ENCODE peak calls at places on chromosomes 5 and 9, in eight cellular contexts. One of them, this sample, is unnamed.

GRCh38 chr5:87787640-87788039 is 374.9 kb upstream of the CCNH start:
- DNase-seq in GM06990: no peak
- DNase-seq in erythroblast: no peak
- DNase-seq in COR-L47: peak
- DNase-seq in T-cell: no peak
- DNase-seq in stimulated activated CD8-positive, alpha-beta memory T cell treated with anti-CD3 and anti-CD28 coated beads, Interleukin-7, amount 100 ng/mL, for 24 hours: no peak
- DNase-seq in skeletal muscle cell: no peak
- DNase-seq in CD8-positive, alpha-beta memory T cell: no peak
- DNase-seq in this sample: no peak

GRCh38 chr9:114120192-114121014 is 21.3 kb upstream of the KIF12 start:
- DNase-seq in erythroblast: no peak
- DNase-seq in T-cell: no peak
- DNase-seq in CD8-positive, alpha-beta memory T cell: no peak
- DNase-seq in COR-L47: no peak
- DNase-seq in stimulated activated CD8-positive, alpha-beta memory T cell treated with anti-CD3 and anti-CD28 coated beads, Interleukin-7, amount 100 ng/mL, for 24 hours: no peak
- DNase-seq in skeletal muscle cell: no peak
- DNase-seq in GM06990: no peak
- DNase-seq in this sample: no peak

GRCh38 chr5:156678484-156678883 is 171.6 kb upstream of the PPP1R2B start:
- DNase-seq in T-cell: no peak
- DNase-seq in skeletal muscle cell: no peak
- DNase-seq in erythroblast: no peak
- DNase-seq in stimulated activated CD8-positive, alpha-beta memory T cell treated with anti-CD3 and anti-CD28 coated beads, Interleukin-7, amount 100 ng/mL, for 24 hours: no peak
- DNase-seq in CD8-positive, alpha-beta memory T cell: no peak
- DNase-seq in COR-L47: no peak
- DNase-seq in GM06990: no peak
- DNase-seq in this sample: no peak

GRCh38 chr5:173235499-173236394 is 741 bp upstream of the NKX2-5 start:
- DNase-seq in skeletal muscle cell: no peak
- DNase-seq in stimulated activated CD8-positive, alpha-beta memory T cell treated with anti-CD3 and anti-CD28 coated beads, Interleukin-7, amount 100 ng/mL, for 24 hours: no peak
- DNase-seq in erythroblast: no peak
- DNase-seq in T-cell: no peak
- DNase-seq in CD8-positive, alpha-beta memory T cell: no peak
- DNase-seq in GM06990: no peak
- DNase-seq in COR-L47: no peak
- DNase-seq in this sample: peak

GRCh38 chr5:21709766-21710165 is 1143.4 kb downstream of the CDH12 start:
- DNase-seq in T-cell: no peak
- DNase-seq in GM06990: no peak
- DNase-seq in COR-L47: no peak
- DNase-seq in stimulated activated CD8-positive, alpha-beta memory T cell treated with anti-CD3 and anti-CD28 coated beads, Interleukin-7, amount 100 ng/mL, for 24 hours: no peak
- DNase-seq in erythroblast: no peak
- DNase-seq in skeletal muscle cell: no peak
- DNase-seq in CD8-positive, alpha-beta memory T cell: no peak
- DNase-seq in this sample: no peak

GRCh38 chr5:49953-50544 is 41.9 kb upstream of the PLEKHG4B start:
- DNase-seq in stimulated activated CD8-positive, alpha-beta memory T cell treated with anti-CD3 and anti-CD28 coated beads, Interleukin-7, amount 100 ng/mL, for 24 hours: no peak
- DNase-seq in GM06990: no peak
- DNase-seq in erythroblast: no peak
- DNase-seq in COR-L47: no peak
- DNase-seq in T-cell: no peak
- DNase-seq in skeletal muscle cell: no peak
- DNase-seq in CD8-positive, alpha-beta memory T cell: no peak
- DNase-seq in this sample: no peak

GRCh38 chr9:1294641-1295040 is 244.5 kb downstream of the DMRT2 start:
- DNase-seq in T-cell: no peak
- DNase-seq in skeletal muscle cell: no peak
- DNase-seq in COR-L47: no peak
- DNase-seq in erythroblast: no peak
- DNase-seq in GM06990: no peak
- DNase-seq in stimulated activated CD8-positive, alpha-beta memory T cell treated with anti-CD3 and anti-CD28 coated beads, Interleukin-7, amount 100 ng/mL, for 24 hours: no peak
- DNase-seq in CD8-positive, alpha-beta memory T cell: no peak
- DNase-seq in this sample: no peak

GRCh38 chr9:21326526-21327139 is 8.6 kb downstream of the KLHL9 start:
- DNase-seq in T-cell: no peak
- DNase-seq in skeletal muscle cell: peak
- DNase-seq in stimulated activated CD8-positive, alpha-beta memory T cell treated with anti-CD3 and anti-CD28 coated beads, Interleukin-7, amount 100 ng/mL, for 24 hours: no peak
- DNase-seq in COR-L47: peak
- DNase-seq in GM06990: peak
- DNase-seq in erythroblast: peak
- DNase-seq in CD8-positive, alpha-beta memory T cell: peak
- DNase-seq in this sample: no peak

GRCh38 chr9:123834218-123834906 is 95.6 kb downstream of the DENND1A start:
- DNase-seq in stimulated activated CD8-positive, alpha-beta memory T cell treated with anti-CD3 and anti-CD28 coated beads, Interleukin-7, amount 100 ng/mL, for 24 hours: no peak
- DNase-seq in erythroblast: no peak
- DNase-seq in GM06990: no peak
- DNase-seq in CD8-positive, alpha-beta memory T cell: no peak
- DNase-seq in COR-L47: peak
- DNase-seq in skeletal muscle cell: no peak
- DNase-seq in T-cell: no peak
- DNase-seq in this sample: no peak

GRCh38 chr9:3578786-3579185 is 53.0 kb upstream of the RFX3 start:
- DNase-seq in CD8-positive, alpha-beta memory T cell: no peak
- DNase-seq in skeletal muscle cell: peak
- DNase-seq in stimulated activated CD8-positive, alpha-beta memory T cell treated with anti-CD3 and anti-CD28 coated beads, Interleukin-7, amount 100 ng/mL, for 24 hours: no peak
- DNase-seq in T-cell: no peak
- DNase-seq in erythroblast: no peak
- DNase-seq in COR-L47: no peak
- DNase-seq in GM06990: no peak
- DNase-seq in this sample: no peak

This sample was measured in mesothelial cell of epicardium.